ENCODE peak calls at places on chromosomes 6 and 20, in five cellular contexts. U is NCI-H345, F is left cardiac atrium, P is astrocyte of the spinal cord, T is heart right ventricle. S is an unnamed sample.

GRCh38 chr6:106225581-106225980 is 100.0 kb downstream of the ATG5 start:
- DNase-seq in P (no peak), U (no peak), F (no peak), T (no peak), S (no peak)

GRCh38 chr20:63162206-63162770 is 53.6 kb downstream of the YTHDF1 start:
- DNase-seq in T (no peak), F (no peak), U (no peak), P (no peak), S (no peak)

GRCh38 chr20:14992961-14993360 is 655.5 kb upstream of the FLRT3 start:
- DNase-seq in F (no peak), T (no peak), P (peak), U (no peak), S (no peak)

GRCh38 chr6:5260111-5260620 is 584 bp downstream of the LYRM4 start:
- DNase-seq in U (peak), F (peak), T (peak), P (peak), S (peak)

GRCh38 chr20:61434361-61434781 is 182.3 kb downstream of the CDH4 start:
- DNase-seq in P (no peak), T (no peak), U (no peak), F (no peak), S (no peak)

GRCh38 chr6:128339635-128340436 is 180.6 kb downstream of the PTPRK start:
- DNase-seq in U (no peak), F (no peak), P (peak), T (no peak), S (no peak)

GRCh38 chr20:35899064-35899463 is 55.2 kb downstream of the SCAND1 start:
- DNase-seq in T (no peak), F (no peak), U (no peak), P (no peak), S (no peak)

GRCh38 chr20:36264426-36265246 is 28.4 kb downstream of the AAR2 start:
- DNase-seq in T (no peak), U (no peak), P (no peak), F (no peak), S (no peak)

GRCh38 chr20:32924781-32925180 is 66.1 kb downstream of the EFCAB8 start:
- DNase-seq in P (no peak), F (no peak), T (no peak), U (no peak), S (no peak)

GRCh38 chr20:36339646-36340592 is 33.8 kb downstream of the DLGAP4 start:
- DNase-seq in U (no peak), P (no peak), F (no peak), T (no peak), S (peak)

GRCh38 chr20:63968136-63968927 is 1.4 kb downstream of the ZNF512B start:
- DNase-seq in P (no peak), T (peak), F (peak), U (no peak), S (no peak)

GRCh38 chr20:55253765-55254164 is 751.6 kb downstream of the CBLN4 start:
- DNase-seq in U (no peak), F (no peak), T (peak), P (peak), S (no peak)

GRCh38 chr20:41686961-41687360 is 68.8 kb upstream of the CHD6 start:
- DNase-seq in T (no peak), U (no peak), F (no peak), P (no peak), S (no peak)

GRCh38 chr6:81749704-81750103 is 2.8 kb downstream of the TENT5A start:
- DNase-seq in U (no peak), P (no peak), T (peak), F (no peak), S (no peak)

GRCh38 chr6:168956884-168957730 is 296.5 kb downstream of the THBS2 start:
- DNase-seq in P (peak), T (peak), U (peak), F (peak), S (peak)

GRCh38 chr6:56637640-56638039 is 5.0 kb downstream of the DST start:
- DNase-seq in P (peak), F (no peak), U (peak), T (no peak), S (no peak)

GRCh38 chr6:21582651-21583050 is 10.9 kb upstream of the SOX4 start:
- DNase-seq in T (no peak), F (no peak), U (no peak), P (peak), S (no peak)

GRCh38 chr6:97294451-97294850 is 11.4 kb upstream of the MMS22L start:
- DNase-seq in U (no peak), T (no peak), P (peak), F (no peak), S (no peak)

GRCh38 chr6:167739721-167740475 is 86.8 kb upstream of the AFDN start:
- DNase-seq in P (no peak), U (no peak), T (no peak), F (no peak), S (no peak)

GRCh38 chr6:36355819-36356218 is 19.1 kb upstream of the BNIP5 start:
- DNase-seq in U (no peak), T (no peak), P (no peak), F (no peak), S (no peak)